ENCODE peak calls at places on chromosome 20, in ten cellular contexts. E is HepG2, L is heart left ventricle, J is breast epithelium, S is stomach, B is ovary, R is esophagus muscularis mucosa, H is body of pancreas, Z is IMR-90, Q is transverse colon. Y is an unnamed sample.
A peak's percentile ranks its signal among the peaks of the same experiment; 100 is the strongest.

GRCh38 chr20:16758459-16759160 is 10.5 kb downstream of the OTOR start:
- DNase-seq in E (no peak), L (no peak), J (no peak), S (no peak), B (no peak), R (no peak), H (no peak), Z (no peak), Q (no peak), Y (no peak)

GRCh38 chr20:3082306-3082951 is 2.1 kb downstream of the AVP start:
- DNase-seq in E (no peak), L (no peak), J (no peak), S (no peak), B (no peak), R (no peak), H (no peak), Z (no peak), Q (no peak), Y (no peak)

GRCh38 chr20:13683833-13684232 is 45.1 kb upstream of the TASP1 start:
- DNase-seq in E (peak; percentile 40), L (no peak), J (no peak), S (no peak), B (no peak), R (no peak), H (no peak), Z (no peak), Q (no peak), Y (no peak)

GRCh38 chr20:58228484-58229197 is at the start of gene ANKRD60:
- DNase-seq in E (no peak), L (no peak), J (no peak), S (no peak), B (no peak), R (no peak), H (no peak), Z (peak; percentile 73), Q (no peak), Y (no peak)

GRCh38 chr20:9068896-9069663 is at the start of gene PLCB4:
- DNase-seq in E (no peak), L (peak; percentile 58), J (no peak), S (peak; percentile 68), B (no peak), R (no peak), H (peak; percentile 27), Z (peak; percentile 66), Q (peak; percentile 60), Y (peak; percentile 45)

GRCh38 chr20:58692579-58693225 is at the start of gene NPEPL1:
- DNase-seq in E (no peak), L (peak; percentile 77), J (no peak), S (peak; percentile 78), B (peak; percentile 61), R (no peak), H (peak; percentile 69), Z (peak; percentile 67), Q (peak; percentile 79), Y (peak; percentile 44)

GRCh38 chr20:50727792-50728485 is 3.4 kb upstream of the PARD6B start:
- DNase-seq in E (peak; percentile 85), L (no peak), J (no peak), S (no peak), B (no peak), R (peak; percentile 84), H (peak; percentile 37), Z (no peak), Q (no peak), Y (no peak)

GRCh38 chr20:60334936-60335335 is 376.7 kb downstream of the CDH26 start:
- DNase-seq in E (no peak), L (no peak), J (no peak), S (no peak), B (no peak), R (no peak), H (no peak), Z (no peak), Q (no peak), Y (no peak)

GRCh38 chr20:61253640-61254511 is 1.8 kb downstream of the CDH4 start:
- DNase-seq in E (no peak), L (no peak), J (no peak), S (no peak), B (no peak), R (no peak), H (no peak), Z (peak; percentile 27), Q (no peak), Y (no peak)

GRCh38 chr20:37344506-37345338 is 1.2 kb upstream of the SRC start:
- DNase-seq in E (peak; percentile 77), L (no peak), J (no peak), S (peak; percentile 87), B (no peak), R (no peak), H (peak; percentile 82), Z (no peak), Q (peak; percentile 87), Y (peak; percentile 84)

DNA sequence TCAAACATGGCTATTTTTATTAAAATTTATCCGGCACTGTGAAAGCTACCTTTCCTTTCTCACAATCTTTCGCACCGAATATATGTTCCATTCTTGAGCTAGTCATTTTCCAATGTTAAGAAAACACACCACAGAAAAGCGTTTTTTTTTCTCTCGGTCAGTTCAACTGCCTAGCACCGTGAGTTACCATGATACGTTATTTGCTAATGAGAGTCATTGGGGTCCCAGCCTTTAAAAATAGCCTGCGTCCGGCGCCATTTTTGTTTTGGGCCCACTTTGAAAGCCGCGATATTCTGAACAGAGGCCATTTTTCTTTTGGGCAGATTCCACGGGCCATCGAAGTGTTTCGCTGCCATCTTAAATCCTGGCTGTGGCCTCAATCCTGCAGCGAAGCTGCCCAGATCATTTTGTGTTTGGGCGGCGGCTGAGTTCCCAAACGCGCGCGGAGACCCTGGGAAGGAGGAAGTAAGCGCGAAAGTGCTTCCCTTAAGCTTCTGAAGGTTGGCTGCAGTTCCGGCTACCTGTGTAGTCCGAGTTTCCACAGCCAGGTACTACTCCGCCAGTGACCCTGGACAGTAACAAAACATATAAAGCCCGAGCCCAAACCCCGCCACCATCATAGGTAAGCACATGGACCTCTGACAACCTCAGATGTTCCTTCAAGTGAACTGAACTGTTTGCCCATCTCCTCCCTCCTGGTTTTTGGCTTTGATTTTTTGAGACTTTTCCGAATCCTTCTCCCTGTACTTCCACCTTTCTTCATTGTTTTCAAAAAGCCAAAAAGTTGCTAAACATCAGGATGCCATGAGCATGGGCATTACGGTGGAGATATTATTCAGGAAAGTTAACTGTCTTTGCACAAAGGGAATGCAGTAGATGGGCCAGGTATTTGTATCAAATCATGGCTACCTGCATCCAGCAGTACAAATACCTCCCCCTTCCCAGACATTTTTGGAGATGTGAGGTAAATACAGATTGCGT is at the start of gene SLX4IP:
- DNase-seq in E (peak; percentile 99), L (peak; percentile 96), J (peak; percentile 94), S (peak; percentile 94), B (peak; percentile 91), R (peak; percentile 97), H (peak; percentile 95), Z (peak; percentile 95), Q (peak; percentile 94), Y (peak; percentile 96)
- TF ChIP-seq POLR2A in E (peak; percentile 72), L (peak; percentile 39), J (no peak), S (no peak), B (no peak), R (no peak), H (no peak), Z (no peak), Q (peak; percentile 59), Y (peak; percentile 27)

GRCh38 chr20:46501337-46501942 is 11.9 kb downstream of the ZNF334 start:
- DNase-seq in E (peak; percentile 35), L (no peak), J (no peak), S (no peak), B (no peak), R (no peak), H (no peak), Z (no peak), Q (no peak), Y (no peak)

GRCh38 chr20:46507760-46508407 is 5.5 kb downstream of the ZNF334 start:
- DNase-seq in E (no peak), L (no peak), J (no peak), S (no peak), B (no peak), R (no peak), H (no peak), Z (no peak), Q (no peak), Y (no peak)

GRCh38 chr20:46505501-46505900 is 7.9 kb downstream of the ZNF334 start:
- DNase-seq in E (no peak), L (no peak), J (no peak), S (no peak), B (no peak), R (no peak), H (no peak), Z (no peak), Q (no peak), Y (no peak)

DNA sequence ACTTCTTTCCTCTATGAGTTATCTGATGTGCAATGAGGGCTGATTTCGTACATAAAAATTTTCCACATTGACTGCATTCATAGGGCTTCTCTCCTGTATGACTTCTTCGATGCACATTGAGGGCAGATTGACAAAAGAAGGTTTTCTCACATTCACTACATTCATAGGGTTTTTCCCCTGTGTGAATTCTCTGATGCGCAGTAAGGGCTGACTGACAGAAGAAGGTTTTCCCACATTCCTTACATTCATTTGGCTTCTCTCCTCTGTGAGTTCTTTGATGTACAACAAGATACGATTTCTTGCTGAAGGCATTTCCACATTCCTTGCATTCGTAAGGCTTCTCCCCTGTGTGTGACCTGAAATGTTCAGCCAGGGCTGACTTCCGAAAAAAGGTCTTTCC is 11.4 kb downstream of the ZNF334 start:
- DNase-seq in E (peak; percentile 16), L (no peak), J (no peak), S (no peak), B (no peak), R (no peak), H (no peak), Z (no peak), Q (no peak), Y (no peak)
- H3K9me3 ChIP-seq in E (no peaks in the 10 kb centered on the region), L (peaks cover 41% of the 10 kb centered on the region), J (peaks cover 60% of the 10 kb centered on the region), S (peaks cover 61% of the 10 kb centered on the region), B (peaks cover 22% of the 10 kb centered on the region), R (peaks cover 38% of the 10 kb centered on the region), H (peaks cover 32% of the 10 kb centered on the region), Z (peaks cover 27% of the 10 kb centered on the region), Q (peaks cover 29% of the 10 kb centered on the region), Y (no peaks in the 10 kb centered on the region)

DNA sequence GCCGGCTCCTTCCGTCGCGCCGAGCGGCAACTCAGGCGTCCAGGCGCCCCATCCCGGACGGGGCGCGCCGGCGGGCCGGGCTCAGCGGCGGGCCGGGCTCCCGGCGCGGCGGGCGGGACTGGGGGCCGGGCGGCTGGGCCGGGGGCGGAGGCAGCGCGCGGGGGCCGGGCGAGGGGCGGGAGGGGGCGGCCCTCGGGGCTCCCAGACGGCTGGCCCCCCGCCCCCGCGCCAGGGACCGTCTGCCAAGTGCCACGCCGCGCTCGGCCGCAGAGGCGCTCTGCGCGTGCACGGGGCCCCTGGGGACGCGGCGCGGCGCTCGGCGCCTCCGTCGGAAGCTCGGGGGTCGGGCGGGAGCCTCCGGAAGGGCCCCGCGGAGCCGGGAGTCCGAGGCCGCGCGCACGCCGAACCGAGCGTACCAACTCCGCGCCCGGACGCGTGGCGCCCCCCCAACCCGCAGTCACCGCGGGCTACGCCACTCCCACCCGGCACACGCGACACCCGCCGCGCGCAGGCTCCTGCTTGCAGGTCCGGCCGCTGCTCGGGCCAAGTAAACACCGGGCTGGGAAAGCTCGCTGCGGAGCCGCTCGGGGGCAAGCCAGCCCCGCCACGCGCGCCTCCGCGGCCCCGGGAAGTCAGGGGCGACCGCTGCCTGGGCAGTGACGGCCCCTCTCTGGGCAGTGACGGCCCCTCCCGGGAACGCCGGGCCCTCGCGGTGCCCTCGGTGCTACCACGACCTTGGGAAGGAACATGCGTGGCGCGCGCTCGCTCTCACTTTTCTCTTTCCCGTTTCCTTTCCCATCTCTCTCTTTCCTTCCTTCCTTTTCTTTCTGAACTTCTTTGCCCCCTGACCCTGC is at the start of gene PREX1:
- DNase-seq in E (no peak), L (peak; percentile 81), J (peak; percentile 41), S (peak; percentile 89), B (peak; percentile 35), R (no peak), H (peak; percentile 49), Z (peak; percentile 61), Q (peak; percentile 76), Y (peak; percentile 66)
- TF ChIP-seq POLR2A in E (no peak), L (peak; percentile 59), J (no peak), S (no peak), B (no peak), R (peak; percentile 30), H (no peak), Z (no peak), Q (no peak), Y (peak; percentile 24)

GRCh38 chr20:55961351-55962320 is 43.7 kb downstream of the CBLN4 start:
- DNase-seq in E (no peak), L (no peak), J (no peak), S (no peak), B (peak; percentile 70), R (no peak), H (no peak), Z (no peak), Q (no peak), Y (peak; percentile 15)
- H3K9me3 ChIP-seq in E (peaks cover 98% of the 10 kb centered on the region), L (no peaks in the 10 kb centered on the region), J (peaks cover 3% of the 10 kb centered on the region), S (no peaks in the 10 kb centered on the region), B (no peaks in the 10 kb centered on the region), R (no peaks in the 10 kb centered on the region), H (no peaks in the 10 kb centered on the region), Z (peaks cover 5% of the 10 kb centered on the region), Q (no peaks in the 10 kb centered on the region), Y (no peaks in the 10 kb centered on the region)

Y was measured in prostate gland.